ENCODE peak calls at places on chromosomes 6 and 20, in five cellular contexts. X is GDM1; F is hepatocyte; V is central memory CD8-positive, alpha-beta T cell; O is GM12865. E is an unnamed sample.

GRCh38 chr20:48094196-48094749 is 309.0 kb upstream of the SULF2 start:
- DNase-seq in O (no peak), V (no peak), X (no peak), F (no peak), E (no peak)

GRCh38 chr6:80767808-80768207 is 661.3 kb downstream of the BCKDHB start:
- DNase-seq in X (no peak), O (no peak), V (no peak), F (no peak), E (no peak)

GRCh38 chr20:14536738-14537137 is 199.3 kb upstream of the FLRT3 start:
- DNase-seq in X (no peak), V (no peak), F (no peak), O (no peak), E (no peak)

GRCh38 chr6:149938571-149939462 is 3.0 kb upstream of the ULBP2 start:
- DNase-seq in O (peak), X (no peak), V (peak), F (no peak), E (no peak)

GRCh38 chr6:143969077-143969476 is 39.0 kb downstream of the PLAGL1 start:
- DNase-seq in X (no peak), V (no peak), O (no peak), F (no peak), E (peak)

GRCh38 chr6:132298344-132298949 is 102.8 kb downstream of the MOXD1 start:
- DNase-seq in F (peak), X (no peak), V (no peak), O (peak), E (no peak)

GRCh38 chr20:63635431-63636141 is 8.7 kb upstream of the GMEB2 start:
- DNase-seq in O (peak), F (no peak), X (peak), V (peak), E (no peak)

GRCh38 chr20:56631990-56632327 is 2.9 kb downstream of the TFAP2C start:
- DNase-seq in V (no peak), F (no peak), X (no peak), O (no peak), E (no peak)

GRCh38 chr6:15299430-15300131 is 53.7 kb downstream of the JARID2 start:
- DNase-seq in V (peak), O (peak), X (peak), F (peak), E (peak)

GRCh38 chr6:119350202-119351004 is 842 bp upstream of the MAN1A1 start:
- DNase-seq in V (no peak), X (peak), O (peak), F (peak), E (no peak)

E was measured in CMK.